ENCODE peak calls at places on chromosomes 1 and 21, in five cellular contexts. D is ascending aorta, V is uterus, P is heart left ventricle, R is neural progenitor cell. T is an unnamed sample.

GRCh38 chr1:41795205-41795762 is 123.4 kb downstream of the HIVEP3 start:
- DNase-seq in D (no peak), V (no peak), P (no peak), R (no peak), T (peak)

GRCh38 chr1:11458811-11459275 is 20.1 kb upstream of the DISP3 start:
- DNase-seq in V (no peak), D (no peak), R (peak), P (no peak), T (peak)

GRCh38 chr1:209567788-209568187 is 15.7 kb upstream of the CAMK1G start:
- DNase-seq in P (no peak), V (no peak), R (no peak), D (no peak), T (peak)

GRCh38 chr21:40386301-40386911 is 460.6 kb downstream of the DSCAM start:
- DNase-seq in R (peak), V (no peak), D (no peak), P (peak), T (no peak)

GRCh38 chr1:40786995-40787705 is 3.6 kb downstream of the KCNQ4 start:
- DNase-seq in V (no peak), P (no peak), R (no peak), D (no peak), T (no peak)

GRCh38 chr1:193143285-193143684 is 21.5 kb downstream of the CDC73 start:
- DNase-seq in R (no peak), D (no peak), V (no peak), P (no peak), T (peak)

GRCh38 chr1:160251006-160251405 is 11.3 kb downstream of the DCAF8 start:
- DNase-seq in V (no peak), D (no peak), R (no peak), P (no peak), T (no peak)

GRCh38 chr1:31637915-31638673 is 6.6 kb downstream of the PEF1 start:
- DNase-seq in V (no peak), P (no peak), D (no peak), R (no peak), T (no peak)

GRCh38 chr1:189606795-189607476 is 870.7 kb downstream of the BRINP3 start:
- DNase-seq in P (no peak), D (no peak), R (no peak), V (no peak), T (peak)

GRCh38 chr1:66332524-66332853 is 201.5 kb upstream of the SGIP1 start:
- DNase-seq in P (no peak), R (no peak), V (no peak), D (no peak), T (no peak)
- H3K4me3 ChIP-seq in P (peak), R (peak), V (peak), D (peak), T (peak)

GRCh38 chr1:43205671-43206070 is 33.5 kb downstream of the CFAP57 start:
- DNase-seq in V (no peak), P (no peak), R (no peak), D (no peak), T (peak)
- H3K4me3 ChIP-seq in V (no peak), P (no peak), R (no peak), D (no peak), T (no peak)

GRCh38 chr1:110675060-110675791 is 486 bp upstream of the KCNA3 start:
- DNase-seq in D (no peak), R (peak), P (peak), V (no peak), T (no peak)
- H3K4me3 ChIP-seq in D (peak), R (peak), P (peak), V (peak), T (no peak)

DNA sequence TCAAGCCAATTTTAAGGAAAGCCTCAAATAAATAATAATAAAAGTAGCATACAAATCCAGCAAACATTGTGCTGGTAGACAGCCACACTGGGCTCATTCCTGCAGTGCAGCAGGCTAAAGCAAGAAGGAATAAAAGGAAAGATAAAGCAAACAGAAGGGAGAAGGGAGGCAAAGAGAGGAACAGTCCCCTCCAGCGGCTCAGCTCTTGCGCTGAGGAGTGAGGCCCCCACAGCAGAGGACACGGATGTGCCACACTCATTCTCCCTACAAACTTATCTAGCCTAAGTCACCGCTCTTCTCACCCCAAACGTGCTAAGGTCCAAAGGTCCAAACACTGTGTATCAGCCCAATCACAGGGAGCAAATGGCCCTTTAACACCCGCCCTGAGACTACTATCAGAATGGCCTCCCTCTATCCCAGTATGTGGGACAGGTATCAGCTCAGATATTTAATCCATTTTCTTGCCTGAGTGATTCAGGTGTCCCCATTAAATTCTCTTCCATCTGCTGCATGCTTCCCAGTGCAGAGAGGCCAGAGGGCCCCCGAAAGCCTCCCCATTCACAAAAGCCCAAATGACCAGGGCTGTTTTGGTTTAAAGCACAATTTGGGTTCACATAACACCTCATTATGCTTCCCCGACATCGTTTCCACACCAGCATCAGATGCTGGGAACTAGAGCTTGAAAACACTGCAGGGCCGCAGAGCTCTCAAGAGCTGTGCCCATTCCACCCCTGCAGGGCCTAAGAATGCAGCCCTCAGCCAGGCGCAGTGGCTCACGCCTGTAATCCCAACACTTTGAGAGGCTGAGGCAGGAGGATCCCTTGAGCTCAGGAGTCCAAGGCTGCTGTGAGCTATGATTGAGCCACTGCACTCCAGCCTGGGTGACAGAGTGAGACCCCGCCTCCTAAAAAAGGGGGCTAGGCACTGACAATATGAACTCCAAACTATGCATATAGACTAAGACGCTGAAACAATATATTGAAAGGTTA is 17.8 kb downstream of the CAPZB start:
- DNase-seq in D (no peak), R (peak), V (no peak), P (no peak), T (no peak)
- H3K4me3 ChIP-seq in D (no peak), R (no peak), V (no peak), P (no peak), T (no peak)

GRCh38 chr21:29056538-29057050 is 16.9 kb downstream of the CCT8 start:
- DNase-seq in R (no peak), D (no peak), P (no peak), V (no peak), T (no peak)
- H3K4me3 ChIP-seq in R (no peak), D (no peak), P (no peak), V (no peak), T (no peak)

DNA sequence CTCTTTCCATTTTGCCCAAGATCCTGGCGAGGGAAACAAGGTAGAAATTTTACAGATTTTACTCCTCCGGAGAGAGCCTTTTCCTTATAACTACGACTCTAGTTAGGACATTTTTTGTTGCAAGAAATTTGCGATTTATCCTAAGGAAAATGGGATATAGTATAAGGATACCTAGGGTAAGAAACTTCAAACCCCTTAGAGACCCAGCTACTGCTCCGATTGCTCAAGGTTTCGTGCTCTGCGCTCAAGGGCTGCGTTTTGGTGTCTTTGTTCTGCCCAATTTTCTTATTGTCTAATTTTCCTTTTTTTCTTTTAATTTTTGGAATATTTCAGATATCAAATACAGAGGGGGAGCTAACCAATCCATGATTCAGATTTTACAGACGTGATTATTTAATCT is 1.5 kb downstream of the TTC3 start:
- DNase-seq in V (no peak), D (no peak), P (no peak), R (no peak), T (no peak)
- H3K4me3 ChIP-seq in V (peak), D (peak), P (peak), R (peak), T (peak)

DNA sequence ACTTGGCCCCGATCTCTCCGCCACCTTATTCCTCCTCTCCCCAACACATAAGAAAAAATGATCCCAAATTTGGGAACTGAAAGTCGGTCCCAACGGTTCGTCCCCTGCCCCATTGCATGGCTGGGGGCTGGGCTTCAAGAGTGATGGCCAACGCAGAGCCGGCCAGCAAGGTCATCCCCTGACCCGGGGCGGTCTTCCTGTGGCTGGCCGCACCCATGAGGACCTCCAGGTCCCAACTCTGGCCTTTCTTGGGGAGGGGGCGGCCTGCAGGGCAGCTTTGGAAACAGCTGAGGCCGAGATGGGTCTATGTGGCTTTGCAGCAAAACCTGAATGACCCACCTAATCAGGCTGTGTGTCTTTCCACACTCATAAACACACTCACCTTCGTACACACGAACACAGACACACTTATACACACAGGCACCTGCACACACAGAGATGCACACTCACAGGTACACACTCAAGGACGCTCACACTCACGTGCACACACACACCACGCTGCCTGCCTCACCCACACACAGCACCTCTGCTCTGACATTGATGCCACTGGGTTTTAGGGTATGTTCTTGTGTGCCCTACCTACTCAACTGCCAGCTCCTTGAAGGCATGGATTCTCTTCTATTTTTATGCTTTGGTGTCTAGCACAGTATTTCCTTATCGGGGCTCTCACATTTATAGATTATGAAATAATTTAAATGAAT is 562 bp downstream of the DYNLT5 start:
- DNase-seq in R (peak), P (peak), V (no peak), D (no peak), T (no peak)
- H3K4me3 ChIP-seq in R (peak), P (peak), V (peak), D (peak), T (peak)

GRCh38 chr1:61254629-61255323 is 172.4 kb downstream of the NFIA start:
- DNase-seq in D (no peak), P (no peak), V (no peak), R (no peak), T (peak)

GRCh38 chr1:61253059-61253735 is 170.8 kb downstream of the NFIA start:
- DNase-seq in V (peak), D (peak), P (no peak), R (no peak), T (peak)

GRCh38 chr1:61259379-61260148 is 177.2 kb downstream of the NFIA start:
- DNase-seq in V (no peak), R (no peak), D (no peak), P (no peak), T (no peak)

GRCh38 chr1:61253912-61254628 is 171.7 kb downstream of the NFIA start:
- DNase-seq in R (no peak), V (no peak), D (no peak), P (no peak), T (peak)

DNA sequence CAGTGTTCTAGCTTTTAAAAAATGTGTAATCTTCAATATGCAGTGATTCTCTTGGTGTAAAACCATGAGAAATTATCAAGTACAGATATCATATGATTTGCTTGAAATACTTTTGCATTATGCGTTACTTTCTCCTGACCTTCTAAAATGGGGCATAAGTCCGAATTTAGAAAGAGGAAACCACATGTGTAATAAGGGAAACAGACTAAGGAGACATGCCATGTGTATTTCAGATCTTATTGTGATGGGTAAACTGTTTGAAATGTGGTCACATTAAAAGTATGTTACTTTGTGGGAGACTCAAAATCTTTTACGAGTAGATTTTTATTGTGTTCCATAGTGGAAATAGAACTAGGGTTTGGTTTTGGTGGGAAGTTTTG is 173.0 kb downstream of the NFIA start:
- DNase-seq in D (no peak), R (no peak), V (no peak), P (no peak), T (no peak)
- H3K4me3 ChIP-seq in D (peak), R (no peak), V (no peak), P (peak), T (no peak)